ENCODE peak calls at places on chromosomes 11 and 22, in six cellular contexts. P, M, I, Y, N and S are unnamed samples.

GRCh38 chr11:72009156-72009555 is 10.4 kb downstream of the IL18BP start:
- DNase-seq in P (no peak), M (no peak), I (no peak), Y (no peak), N (no peak), S (no peak)

GRCh38 chr11:113806403-113806802 is 26.8 kb downstream of the CLDN25 start:
- DNase-seq in P (peak), M (no peak), I (no peak), Y (peak), N (peak), S (peak)

GRCh38 chr22:49754674-49755590 is 72.7 kb downstream of the BRD1 start:
- DNase-seq in P (no peak), M (no peak), I (no peak), Y (no peak), N (no peak), S (no peak)

GRCh38 chr11:9755561-9755960 is 91.7 kb downstream of the SWAP70 start:
- DNase-seq in P (peak), M (no peak), I (no peak), Y (no peak), N (peak), S (peak)

GRCh38 chr22:46001046-46001425 is 24.1 kb upstream of the WNT7B start:
- DNase-seq in P (peak), M (no peak), I (no peak), Y (no peak), N (no peak), S (no peak)

GRCh38 chr22:42560381-42560780 is 6.6 kb downstream of the SERHL2 start:
- DNase-seq in P (no peak), M (no peak), I (no peak), Y (no peak), N (no peak), S (no peak)

GRCh38 chr11:80899381-80899780 is 1458.6 kb upstream of the TENM4 start:
- DNase-seq in P (peak), M (no peak), I (no peak), Y (no peak), N (peak), S (no peak)

GRCh38 chr11:118320515-118320914 is 16.0 kb downstream of the CD3E start:
- DNase-seq in P (no peak), M (no peak), I (no peak), Y (no peak), N (no peak), S (no peak)

GRCh38 chr11:71420455-71421241 is 27.5 kb downstream of the DHCR7 start:
- DNase-seq in P (peak), M (no peak), I (no peak), Y (peak), N (peak), S (peak)

GRCh38 chr11:78319453-78319955 is 98.1 kb downstream of the GAB2 start:
- DNase-seq in P (no peak), M (no peak), I (no peak), Y (no peak), N (peak), S (no peak)

GRCh38 chr22:23892130-23892529 is 2.1 kb upstream of the MIF start:
- DNase-seq in P (no peak), M (no peak), I (no peak), Y (no peak), N (no peak), S (no peak)

GRCh38 chr22:48581206-48581766 is 1246.4 kb downstream of the BRD1 start:
- DNase-seq in P (no peak), M (no peak), I (no peak), Y (no peak), N (no peak), S (no peak)

GRCh38 chr11:114262681-114263509 is 33.3 kb upstream of the NNMT start:
- DNase-seq in P (peak), M (no peak), I (peak), Y (peak), N (peak), S (peak)

GRCh38 chr11:10382518-10382917 is 72.5 kb upstream of the AMPD3 start:
- DNase-seq in P (peak), M (no peak), I (no peak), Y (no peak), N (peak), S (no peak)

GRCh38 chr11:68524213-68524612 is 63.7 kb downstream of the PPP6R3 start:
- DNase-seq in P (peak), M (no peak), I (no peak), Y (no peak), N (no peak), S (no peak)

GRCh38 chr11:24623121-24623520 is 126.3 kb downstream of the LUZP2 start:
- DNase-seq in P (peak), M (no peak), I (no peak), Y (no peak), N (no peak), S (no peak)

GRCh38 chr22:37484115-37485005 is 1.8 kb downstream of the MFNG start:
- DNase-seq in P (peak), M (peak), I (no peak), Y (no peak), N (no peak), S (no peak)

GRCh38 chr11:1352696-1353382 is 36.9 kb upstream of the BRSK2 start:
- DNase-seq in P (no peak), M (no peak), I (no peak), Y (no peak), N (no peak), S (no peak)

GRCh38 chr11:9875862-9876261 is 212.0 kb downstream of the SWAP70 start:
- DNase-seq in P (peak), M (no peak), I (no peak), Y (no peak), N (no peak), S (no peak)

GRCh38 chr11:75820636-75821035 is 5.6 kb downstream of the UVRAG start:
- DNase-seq in P (peak), M (no peak), I (no peak), Y (no peak), N (peak), S (no peak)

GRCh38 chr22:45340323-45340722 is 30.6 kb downstream of the FAM118A start:
- DNase-seq in P (no peak), M (no peak), I (no peak), Y (no peak), N (no peak), S (no peak)

GRCh38 chr22:22753526-22754267 is 109.3 kb downstream of the GGTLC2 start:
- DNase-seq in P (peak), M (peak), I (peak), Y (peak), N (peak), S (peak)

GRCh38 chr11:61080526-61080925 is 21.8 kb upstream of the CD5 start:
- DNase-seq in P (no peak), M (no peak), I (no peak), Y (no peak), N (no peak), S (no peak)

GRCh38 chr11:14133381-14133780 is 170.9 kb downstream of the SPON1 start:
- DNase-seq in P (no peak), M (no peak), I (no peak), Y (no peak), N (no peak), S (no peak)